ENCODE peak calls at places on chromosomes 6 and 20, in ten cellular contexts. W is fibroblast of mammary gland; V is iPS DF 6.9; X is C1 segment of cervical spinal cord; M is colonic mucosa; D is activated CD4-positive, alpha-beta T cell treated with anti-CD3 and anti-CD28 coated beads for 4 hours; U is HEK293T; Y is NCI-H1092; F is pancreas; N is Ammon's horn. G is an unnamed sample.

GRCh38 chr6:34709386-34709785 is 12.8 kb upstream of the ILRUN start:
- DNase-seq in W (peak), V (no peak), X (peak), M (no peak), D (no peak), U (no peak), Y (peak), F (peak), N (peak), G (no peak)

GRCh38 chr6:41122373-41122772 is 31.8 kb downstream of the TREML1 start:
- DNase-seq in W (peak), V (no peak), X (no peak), M (no peak), D (no peak), U (no peak), Y (no peak), F (no peak), N (no peak), G (no peak)

GRCh38 chr20:37564388-37565133 is 36.9 kb upstream of the BLCAP start:
- DNase-seq in W (peak), V (no peak), X (no peak), M (peak), D (no peak), U (peak), Y (peak), F (peak), N (peak), G (peak)

GRCh38 chr6:710601-711571 is 17.9 kb upstream of the EXOC2 start:
- DNase-seq in W (peak), V (no peak), X (peak), M (peak), D (peak), U (peak), Y (no peak), F (peak), N (peak), G (peak)

GRCh38 chr6:37940074-37940847 is 120.7 kb downstream of the ZFAND3 start:
- DNase-seq in W (peak), V (no peak), X (no peak), M (no peak), D (no peak), U (no peak), Y (no peak), F (no peak), N (peak), G (no peak)

GRCh38 chr6:122789862-122790739 is 1.0 kb downstream of the SMPDL3A start:
- DNase-seq in W (peak), V (no peak), X (no peak), M (peak), D (no peak), U (no peak), Y (peak), F (peak), N (no peak), G (no peak)

GRCh38 chr20:19249515-19249914 is 37.1 kb downstream of the SLC24A3 start:
- DNase-seq in W (peak), V (no peak), X (no peak), M (peak), D (no peak), U (no peak), Y (no peak), F (no peak), N (no peak), G (no peak)

GRCh38 chr6:16239090-16239797 is 857 bp downstream of the GMPR start:
- DNase-seq in W (no peak), V (peak), X (peak), M (peak), D (peak), U (no peak), Y (no peak), F (peak), N (no peak), G (no peak)

GRCh38 chr6:33854572-33855030 is 50.8 kb upstream of the MLN start:
- DNase-seq in W (no peak), V (no peak), X (no peak), M (no peak), D (no peak), U (no peak), Y (no peak), F (no peak), N (no peak), G (no peak)

GRCh38 chr20:63978319-63979220 is 872 bp downstream of the SAMD10 start:
- DNase-seq in W (no peak), V (no peak), X (no peak), M (peak), D (peak), U (peak), Y (no peak), F (peak), N (no peak), G (peak)

GRCh38 chr6:161319231-161319630 is 45.4 kb upstream of the AGPAT4 start:
- DNase-seq in W (no peak), V (no peak), X (no peak), M (no peak), D (no peak), U (no peak), Y (no peak), F (no peak), N (peak), G (peak)

GRCh38 chr6:104574135-104574750 is 285.5 kb downstream of the HACE1 start:
- DNase-seq in W (no peak), V (no peak), X (no peak), M (no peak), D (no peak), U (no peak), Y (no peak), F (no peak), N (no peak), G (no peak)

GRCh38 chr20:44618318-44618731 is 33.2 kb downstream of the ADA start:
- DNase-seq in W (no peak), V (no peak), X (no peak), M (no peak), D (peak), U (no peak), Y (peak), F (no peak), N (no peak), G (no peak)

GRCh38 chr6:158142789-158143188 is 25.3 kb downstream of the SERAC1 start:
- DNase-seq in W (peak), V (no peak), X (no peak), M (no peak), D (no peak), U (no peak), Y (no peak), F (no peak), N (no peak), G (no peak)

GRCh38 chr6:41734666-41735426 is 562 bp downstream of the TFEB start:
- DNase-seq in W (peak), V (no peak), X (peak), M (peak), D (peak), U (peak), Y (peak), F (peak), N (peak), G (peak)

GRCh38 chr20:3786665-3787639 is at the start of gene CENPB:
- DNase-seq in W (peak), V (no peak), X (peak), M (peak), D (peak), U (peak), Y (peak), F (peak), N (peak), G (peak)

GRCh38 chr6:119186490-119186889 is 108.0 kb upstream of the FAM184A start:
- DNase-seq in W (no peak), V (no peak), X (no peak), M (no peak), D (no peak), U (no peak), Y (no peak), F (no peak), N (no peak), G (no peak)

GRCh38 chr20:57619053-57619831 is 984 bp downstream of the ZBP1 start:
- DNase-seq in W (no peak), V (no peak), X (no peak), M (peak), D (peak), U (no peak), Y (no peak), F (no peak), N (no peak), G (no peak)

GRCh38 chr20:47125553-47126373 is 230.7 kb downstream of the ZMYND8 start:
- DNase-seq in W (peak), V (no peak), X (no peak), M (no peak), D (no peak), U (no peak), Y (peak), F (no peak), N (no peak), G (no peak)

GRCh38 chr6:7254980-7255825 is 57.8 kb downstream of the SSR1 start:
- DNase-seq in W (no peak), V (no peak), X (no peak), M (no peak), D (no peak), U (no peak), Y (no peak), F (no peak), N (peak), G (no peak)

GRCh38 chr6:32716396-32716795 is 24.8 kb upstream of the HLA-DQA2 start:
- DNase-seq in W (no peak), V (no peak), X (no peak), M (no peak), D (no peak), U (no peak), Y (no peak), F (no peak), N (no peak), G (no peak)

GRCh38 chr6:53171605-53172467 is 23.2 kb upstream of the GCM1 start:
- DNase-seq in W (peak), V (peak), X (peak), M (peak), D (peak), U (peak), Y (peak), F (peak), N (peak), G (peak)

GRCh38 chr6:144468709-144469108 is 183.6 kb downstream of the UTRN start:
- DNase-seq in W (no peak), V (no peak), X (no peak), M (no peak), D (peak), U (no peak), Y (no peak), F (no peak), N (no peak), G (no peak)

GRCh38 chr6:136129365-136129764 is 120.7 kb downstream of the MTFR2 start:
- DNase-seq in W (no peak), V (no peak), X (no peak), M (no peak), D (no peak), U (no peak), Y (no peak), F (no peak), N (no peak), G (no peak)

G was measured in neural crest cell.